ENCODE peak calls at places on chromosomes 6 and 20, in seven cellular contexts. A is HCT116, B is A549, Q is GM12878, C is endothelial cell of umbilical vein, G is K562, T is HepG2. S is an unnamed sample.

GRCh38 chr6:93423542-93423941 is 4.2 kb upstream of the EPHA7 start:
- DNase-seq in Q (no peak), B (no peak), T (peak; percentile 62), A (peak; percentile 8), C (peak; percentile 35), G (no peak), S (peak; percentile 69)

GRCh38 chr6:103183831-103184411 is 1675.8 kb downstream of the HACE1 start:
- DNase-seq in T (no peak), C (no peak), G (no peak), A (no peak), Q (no peak), B (no peak), S (no peak)

GRCh38 chr6:127090051-127090450 is 28.4 kb upstream of the RSPO3 start:
- DNase-seq in C (no peak), A (no peak), G (no peak), Q (no peak), T (no peak), B (no peak), S (no peak)

GRCh38 chr6:116313377-116313776 is 33.6 kb upstream of the TSPYL1 start:
- DNase-seq in A (no peak), B (no peak), G (no peak), Q (no peak), C (peak; percentile 57), T (no peak), S (no peak)

GRCh38 chr20:32920066-32920465 is 61.3 kb downstream of the EFCAB8 start:
- DNase-seq in G (no peak), C (no peak), T (no peak), A (no peak), B (no peak), Q (no peak), S (no peak)

GRCh38 chr6:41901882-41902519 is 6.8 kb upstream of the USP49 start:
- DNase-seq in T (no peak), Q (no peak), A (no peak), B (no peak), C (no peak), G (peak; percentile 73), S (peak; percentile 69)

GRCh38 chr6:144007779-144008500 is at the start of gene PLAGL1:
- DNase-seq in A (peak; percentile 38), T (peak; percentile 4), C (peak; percentile 57), B (peak; percentile 16), G (peak; percentile 60), Q (no peak), S (peak; percentile 71)

GRCh38 chr6:35292494-35292893 is 5.1 kb upstream of the DEF6 start:
- DNase-seq in A (no peak), G (no peak), B (no peak), C (no peak), Q (no peak), T (no peak), S (no peak)

GRCh38 chr6:51292659-51293058 is 474.0 kb downstream of the TFAP2B start:
- DNase-seq in B (no peak), Q (no peak), G (no peak), A (no peak), T (no peak), C (no peak), S (no peak)

GRCh38 chr6:158818008-158818579 is 1.1 kb downstream of the EZR start:
- DNase-seq in Q (no peak), B (peak; percentile 70), C (peak; percentile 71), T (peak; percentile 55), A (no peak), G (peak; percentile 87), S (peak; percentile 92)

GRCh38 chr6:93036835-93037234 is 382.5 kb downstream of the EPHA7 start:
- DNase-seq in Q (no peak), C (peak; percentile 29), B (no peak), A (no peak), G (no peak), T (peak; percentile 4), S (peak; percentile 53)

GRCh38 chr6:91705646-91706045 is 1118.8 kb upstream of the MAP3K7 start:
- DNase-seq in Q (no peak), A (no peak), T (no peak), B (no peak), G (no peak), C (no peak), S (no peak)

GRCh38 chr6:15907914-15908518 is 220.9 kb upstream of the MYLIP start:
- DNase-seq in G (peak; percentile 76), B (no peak), A (no peak), Q (no peak), T (no peak), C (no peak), S (no peak)

GRCh38 chr6:150251566-150252186 is 108.8 kb downstream of the PPP1R14C start:
- DNase-seq in T (no peak), G (no peak), B (no peak), Q (no peak), C (no peak), A (no peak), S (no peak)

GRCh38 chr6:118551673-118552063 is 3.6 kb downstream of the PLN start:
- DNase-seq in A (no peak), G (no peak), B (no peak), T (no peak), C (no peak), Q (no peak), S (no peak)

DNA sequence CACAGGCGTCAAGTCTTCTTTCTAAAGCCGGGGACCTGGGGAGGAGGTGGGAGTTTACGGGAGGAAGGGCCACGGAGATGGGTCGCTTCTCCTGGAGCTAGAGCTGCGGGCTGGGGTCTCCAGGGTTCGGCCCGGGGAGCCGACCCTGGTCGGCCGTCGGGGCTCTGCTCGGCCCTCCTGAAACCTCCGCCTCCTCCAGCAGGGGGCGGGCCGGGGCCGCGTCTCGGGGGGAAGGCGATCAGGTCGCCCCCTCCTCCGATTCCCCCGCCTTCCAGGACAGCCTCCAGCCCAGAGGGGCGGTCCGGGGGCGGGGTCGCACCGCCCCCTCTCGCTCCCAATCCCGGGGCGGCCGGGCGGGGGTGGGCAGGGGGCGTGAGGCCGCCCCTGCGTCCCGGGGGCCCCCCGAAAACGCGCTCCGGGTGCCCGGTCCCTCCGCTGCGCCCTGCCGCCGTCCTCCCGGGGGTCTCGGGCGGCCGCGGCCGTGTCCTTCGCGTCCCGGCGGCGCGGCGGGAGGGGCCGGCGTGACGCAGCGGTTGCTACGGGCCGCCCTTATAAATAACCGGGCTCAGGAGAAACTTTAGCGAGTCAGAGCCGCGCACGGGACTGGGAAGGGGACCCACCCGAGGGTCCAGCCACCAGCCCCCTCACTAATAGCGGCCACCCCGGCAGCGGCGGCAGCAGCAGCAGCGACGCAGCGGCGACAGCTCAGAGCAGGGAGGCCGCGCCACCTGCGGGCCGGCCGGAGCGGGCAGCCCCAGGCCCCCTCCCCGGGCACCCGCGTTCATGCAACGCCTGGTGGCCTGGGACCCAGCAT is at the start of gene CEBPB:
- DNase-seq in C (peak; percentile 75), T (peak; percentile 90), G (peak; percentile 96), B (peak; percentile 88), A (peak; percentile 76), Q (no peak), S (peak; percentile 90)
- TF ChIP-seq POLR2A in C (peak; percentile 82), T (peak; percentile 99), G (peak; percentile 92), B (peak; percentile 99), A (peak; percentile 99), Q (peak; percentile 83), S (peak; percentile 64)

GRCh38 chr6:170210026-170210390 is 80.9 kb downstream of the DLL1 start:
- DNase-seq in C (no peak), G (no peak), B (no peak), T (no peak), A (no peak), Q (no peak), S (no peak)
- TF ChIP-seq MAX in C (no peak), G (no peak), B (no peak), T (no peak), A (no peak), Q (no peak), S (no peak)

GRCh38 chr6:110410534-110410933 is 4.8 kb downstream of the DDO start:
- DNase-seq in G (no peak), B (no peak), Q (no peak), A (no peak), T (no peak), C (no peak), S (no peak)

GRCh38 chr6:110419028-110419739 is 3.8 kb upstream of the DDO start:
- DNase-seq in A (no peak), Q (no peak), T (peak; percentile 77), G (no peak), B (no peak), C (no peak), S (peak; percentile 25)

GRCh38 chr6:110415297-110415916 is at the start of gene DDO:
- DNase-seq in B (no peak), T (peak; percentile 86), Q (no peak), A (no peak), G (peak; percentile 15), C (peak; percentile 10), S (no peak)

GRCh38 chr6:110412258-110412839 is 3.0 kb downstream of the DDO start:
- DNase-seq in T (no peak), C (no peak), Q (no peak), A (no peak), G (no peak), B (no peak), S (no peak)

GRCh38 chr6:110414669-110415296 is 592 bp downstream of the DDO start:
- DNase-seq in A (no peak), T (no peak), Q (no peak), B (no peak), C (no peak), G (no peak), S (no peak)
- H3K4me3 ChIP-seq in A (no peak overlapping the region), T (peak overlapping the region; percentile 86), Q (no peak overlapping the region), B (no peak overlapping the region), C (no peak overlapping the region), G (no peak overlapping the region), S (no peak overlapping the region)

GRCh38 chr20:50172347-50173013 is 18.1 kb upstream of the CEBPB start:
- DNase-seq in Q (no peak), B (peak; percentile 95), G (no peak), C (peak; percentile 75), T (peak; percentile 97), A (no peak), S (no peak)
- TF ChIP-seq POLR2A in Q (no peak), B (peak; percentile 50), G (no peak), C (peak; percentile 49), T (peak; percentile 95), A (peak; percentile 26), S (no peak)

GRCh38 chr20:43458422-43458924 is 777 bp downstream of the SRSF6 start:
- DNase-seq in G (no peak), B (no peak), A (no peak), Q (no peak), T (no peak), C (peak; percentile 21), S (no peak)

GRCh38 chr20:43460172-43460829 is 2.6 kb downstream of the SRSF6 start:
- DNase-seq in G (no peak), T (no peak), A (no peak), B (no peak), Q (no peak), C (peak; percentile 56), S (no peak)

GRCh38 chr20:43460830-43461200 is 3.1 kb downstream of the SRSF6 start:
- DNase-seq in C (no peak), G (no peak), T (no peak), A (no peak), B (no peak), Q (no peak), S (no peak)

GRCh38 chr20:43457640-43458421 is at the start of gene SRSF6:
- DNase-seq in B (peak; percentile 84), C (peak; percentile 92), T (peak; percentile 88), G (peak; percentile 91), Q (peak; percentile 32), A (peak; percentile 75), S (peak; percentile 94)

GRCh38 chr20:43459022-43459942 is 1.6 kb downstream of the SRSF6 start:
- DNase-seq in G (peak; percentile 59), A (no peak), C (peak; percentile 47), T (no peak), B (no peak), Q (no peak), S (peak; percentile 39)
- TF ChIP-seq MAX in G (no peak), A (no peak), C (no peak), T (no peak), B (no peak), Q (no peak), S (no peak)

GRCh38 chr6:30227242-30227722 is 14.1 kb upstream of the TRIM26 start:
- DNase-seq in B (no peak), A (no peak), T (no peak), C (no peak), G (no peak), Q (no peak), S (no peak)
- H3K4me3 ChIP-seq in B (no peak overlapping the region), A (no peak overlapping the region), T (peak overlapping the region; percentile 39), C (no peak overlapping the region), G (no peak overlapping the region), Q (no peak overlapping the region), S (no peak overlapping the region)